ENCODE peak calls at places on chromosomes 11 and 22, in six cellular contexts. K, T, I, L, S and R are unnamed samples.

GRCh38 chr11:10823152-10823579 is 14.4 kb upstream of the EIF4G2 start:
- DNase-seq in K (no peak), T (peak; percentile 33), I (no peak), L (no peak), S (no peak), R (no peak)

GRCh38 chr11:36774603-36775002 is 176.6 kb upstream of the RAG2 start:
- DNase-seq in K (no peak), T (no peak), I (no peak), L (no peak), S (no peak), R (no peak)

GRCh38 chr11:66218846-66219620 is 49.4 kb upstream of the RAB1B start:
- DNase-seq in K (no peak), T (no peak), I (no peak), L (no peak), S (no peak), R (no peak)

GRCh38 chr11:82191690-82192089 is 542.0 kb downstream of the FAM181B start:
- DNase-seq in K (peak; percentile 13), T (no peak), I (no peak), L (no peak), S (no peak), R (no peak)

GRCh38 chr11:123573291-123573690 is 81.1 kb downstream of the SCN3B start:
- DNase-seq in K (no peak), T (no peak), I (no peak), L (no peak), S (no peak), R (no peak)

GRCh38 chr11:76380161-76380976 is 563 bp downstream of the THAP12 start:
- DNase-seq in K (peak; percentile 88), T (peak; percentile 60), I (no peak), L (no peak), S (peak; percentile 23), R (no peak)

GRCh38 chr22:32991353-32992115 is 66.6 kb downstream of the SYN3 start:
- DNase-seq in K (no peak), T (no peak), I (no peak), L (no peak), S (no peak), R (no peak)

GRCh38 chr22:32005453-32005852 is 37.6 kb upstream of the SLC5A1 start:
- DNase-seq in K (no peak), T (no peak), I (no peak), L (no peak), S (no peak), R (no peak)

GRCh38 chr11:115489466-115489865 is 14.7 kb downstream of the CADM1 start:
- DNase-seq in K (no peak), T (no peak), I (no peak), L (no peak), S (no peak), R (no peak)

GRCh38 chr11:115085461-115086220 is 407.3 kb downstream of the NXPE2 start:
- DNase-seq in K (no peak), T (no peak), I (no peak), L (no peak), S (no peak), R (no peak)

GRCh38 chr11:130470832-130471706 is 22.6 kb downstream of the ADAMTS15 start:
- DNase-seq in K (no peak), T (no peak), I (no peak), L (no peak), S (no peak), R (no peak)

GRCh38 chr11:1227551-1228182 is 4.8 kb downstream of the MUC5B start:
- DNase-seq in K (peak; percentile 72), T (peak; percentile 43), I (no peak), L (no peak), S (no peak), R (peak; percentile 12)

GRCh38 chr11:1225386-1226225 is 2.7 kb downstream of the MUC5B start:
- DNase-seq in K (peak; percentile 67), T (peak; percentile 41), I (no peak), L (peak; percentile 2), S (no peak), R (no peak)

GRCh38 chr11:1226226-1226961 is 3.5 kb downstream of the MUC5B start:
- DNase-seq in K (peak; percentile 78), T (peak; percentile 64), I (no peak), L (peak; percentile 49), S (no peak), R (peak; percentile 4)

GRCh38 chr11:1228183-1228821 is 5.4 kb downstream of the MUC5B start:
- DNase-seq in K (peak; percentile 78), T (no peak), I (no peak), L (no peak), S (no peak), R (peak; percentile 10)

GRCh38 chr11:1226981-1227550 is 4.2 kb downstream of the MUC5B start:
- DNase-seq in K (peak; percentile 59), T (peak; percentile 41), I (no peak), L (peak; percentile 44), S (peak; percentile 81), R (peak; percentile 10)
- TF ChIP-seq CTCF in K (no peak), T (no peak), I (no peak), L (peak; percentile 26), S (no peak), R (no peak)

DNA sequence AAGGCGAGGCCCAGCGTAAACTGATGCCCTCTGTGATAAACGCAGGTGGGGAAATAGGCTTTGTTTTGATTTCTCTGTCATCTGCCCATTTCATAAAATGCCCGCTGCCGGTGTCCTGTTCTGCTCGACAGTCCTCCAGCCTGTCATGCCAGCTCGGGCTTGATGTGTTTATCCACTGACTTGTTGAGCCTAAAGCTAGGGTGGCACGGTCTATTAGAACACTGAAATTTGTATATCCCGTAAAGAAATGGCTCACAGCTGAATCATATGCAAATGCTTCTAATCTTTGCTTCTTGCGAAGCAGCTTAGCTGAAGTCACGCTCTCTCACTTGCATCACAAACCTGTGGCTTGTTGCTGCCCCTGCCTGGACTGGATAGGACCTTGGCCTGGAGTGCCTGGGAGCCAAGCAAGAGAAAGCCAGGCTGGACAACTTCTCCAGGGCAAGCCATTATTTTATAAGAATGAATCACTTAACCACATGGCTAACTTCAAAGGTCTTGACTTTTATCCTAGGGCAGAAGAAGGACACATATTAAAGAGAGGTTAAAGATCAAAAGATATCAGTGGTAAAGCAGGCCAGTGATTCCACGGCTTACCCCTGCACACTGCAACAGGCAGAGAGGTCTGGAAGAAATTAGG is 33.1 kb downstream of the EHF start:
- DNase-seq in K (peak; percentile 75), T (no peak), I (no peak), L (peak; percentile 11), S (peak; percentile 82), R (no peak)
- TF ChIP-seq CTCF in K (no peak), T (no peak), I (no peak), L (no peak), S (peak; percentile 48), R (no peak)

DNA sequence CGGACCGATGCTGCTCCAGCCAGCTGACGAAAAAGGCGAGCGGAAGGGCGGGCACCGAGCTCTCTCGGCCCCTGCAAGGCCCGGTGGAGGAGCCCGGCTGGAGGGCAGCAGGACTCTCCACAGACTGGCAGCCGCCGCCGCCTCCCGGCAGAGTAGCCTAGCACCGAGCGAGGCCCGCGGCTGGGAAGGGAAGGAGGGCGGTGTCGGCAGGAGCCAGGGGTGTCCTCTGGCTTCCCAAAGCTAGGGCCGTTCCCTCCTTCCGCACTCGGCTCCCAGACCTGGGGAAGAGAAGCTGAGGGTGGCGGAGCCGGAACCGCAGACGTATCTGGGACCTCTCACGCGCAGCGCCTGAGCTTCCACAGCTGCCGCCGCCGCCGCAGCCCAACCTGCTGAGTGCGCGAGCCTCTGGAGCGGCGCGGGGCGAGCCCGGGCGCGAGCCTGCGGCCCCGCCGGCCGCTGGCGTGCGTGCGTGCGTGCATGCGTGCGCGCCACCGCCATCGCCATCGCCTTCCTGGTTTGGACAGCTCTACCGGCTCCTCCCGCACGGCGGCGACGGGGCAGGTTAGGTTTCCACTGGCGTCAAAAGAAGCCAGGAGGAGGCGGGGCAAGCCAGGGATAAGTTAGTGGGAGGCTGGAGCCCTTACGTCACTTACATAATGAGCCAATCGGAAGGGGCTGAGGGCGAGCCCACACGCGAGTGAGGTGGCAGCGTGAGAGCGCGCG is at the start of gene RAB6A:
- DNase-seq in K (peak; percentile 100), T (peak; percentile 98), I (peak; percentile 97), L (peak; percentile 99), S (peak; percentile 96), R (peak; percentile 76)
- TF ChIP-seq CTCF in K (peak; percentile 63), T (no peak), I (no peak), L (peak; percentile 35), S (no peak), R (peak; percentile 10)

GRCh38 chr11:120696597-120696996 is 185.0 kb downstream of the GRIK4 start:
- DNase-seq in K (no peak), T (no peak), I (no peak), L (no peak), S (no peak), R (no peak)
- TF ChIP-seq CTCF in K (no peak), T (peak; percentile 7), I (no peak), L (peak; percentile 48), S (no peak), R (no peak)

GRCh38 chr11:61545341-61545740 is 35.5 kb downstream of the SYT7 start:
- DNase-seq in K (no peak), T (peak; percentile 75), I (no peak), L (no peak), S (peak; percentile 83), R (peak; percentile 61)
- TF ChIP-seq CTCF in K (no peak), T (peak; percentile 25), I (no peak), L (peak; percentile 49), S (peak; percentile 29), R (peak; percentile 18)

DNA sequence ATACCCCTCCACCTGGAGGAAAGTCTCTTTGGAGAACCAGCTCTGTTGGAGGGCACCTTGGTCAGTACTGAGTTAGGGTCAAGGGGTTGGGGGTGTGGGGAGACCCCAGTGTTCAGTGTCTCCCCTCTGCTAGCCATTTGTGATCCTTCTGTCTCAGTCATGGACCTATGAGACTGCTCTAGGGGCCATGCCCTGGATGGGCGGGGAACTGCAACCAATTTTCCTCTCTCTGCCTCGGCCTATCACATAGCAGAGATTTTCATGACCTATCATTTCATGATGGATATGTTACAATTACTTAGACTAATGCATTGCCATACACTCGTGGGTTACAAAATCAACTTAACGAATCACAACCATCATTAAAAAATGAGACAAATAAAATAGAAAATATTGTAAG is 7.4 kb downstream of the OTOG start:
- DNase-seq in K (no peak), T (no peak), I (no peak), L (no peak), S (no peak), R (no peak)
- TF ChIP-seq CTCF in K (no peak), T (no peak), I (no peak), L (no peak), S (no peak), R (no peak)

GRCh38 chr11:110374921-110375320 is 54.8 kb upstream of the FDX1 start:
- DNase-seq in K (no peak), T (no peak), I (no peak), L (no peak), S (no peak), R (no peak)

GRCh38 chr11:110379261-110379660 is 50.5 kb upstream of the FDX1 start:
- DNase-seq in K (no peak), T (no peak), I (no peak), L (no peak), S (no peak), R (no peak)

GRCh38 chr11:110379936-110380335 is 49.8 kb upstream of the FDX1 start:
- DNase-seq in K (no peak), T (no peak), I (no peak), L (no peak), S (no peak), R (no peak)

GRCh38 chr11:110377451-110377850 is 52.3 kb upstream of the FDX1 start:
- DNase-seq in K (no peak), T (no peak), I (no peak), L (no peak), S (no peak), R (no peak)

GRCh38 chr11:110376711-110377324 is 52.9 kb upstream of the FDX1 start:
- DNase-seq in K (no peak), T (peak; percentile 49), I (no peak), L (peak; percentile 78), S (peak; percentile 65), R (peak; percentile 40)
- TF ChIP-seq CTCF in K (peak; percentile 77), T (peak; percentile 47), I (no peak), L (peak; percentile 97), S (peak; percentile 79), R (peak; percentile 89)